ENCODE peak calls at places on chromosomes 13 and 19, in four cellular contexts. D is left lung, E is H7, Z is GM12878. O is an unnamed sample.
A peak's percentile ranks its signal among the peaks of the same experiment; 100 is the strongest.

GRCh38 chr13:100409132-100409531 is 179.5 kb downstream of the GGACT start:
- DNase-seq in E (no peak), D (no peak), Z (no peak), O (no peak)

GRCh38 chr13:23750383-23751121 is 138.6 kb downstream of the MIPEP start:
- DNase-seq in E (no peak), Z (no peak), D (no peak), O (no peak)

GRCh38 chr19:29212614-29213573 is at the start of gene UQCRFS1:
- DNase-seq in D (peak; percentile 94), E (peak; percentile 95), Z (peak; percentile 77), O (peak; percentile 98)

GRCh38 chr13:33953203-33953602 is 135.3 kb downstream of the RFC3 start:
- DNase-seq in Z (no peak), E (no peak), D (no peak), O (no peak)

GRCh38 chr13:110600980-110601379 is 14.4 kb upstream of the NAXD start:
- DNase-seq in E (no peak), Z (no peak), D (no peak), O (no peak)

GRCh38 chr19:11496391-11497163 is 9.1 kb downstream of the ZNF653 start:
- DNase-seq in D (peak; percentile 52), E (peak; percentile 95), Z (no peak), O (peak; percentile 89)

GRCh38 chr13:84844473-84844872 is 954.7 kb downstream of the SLITRK6 start:
- DNase-seq in Z (no peak), D (no peak), E (no peak), O (no peak)

GRCh38 chr19:4189641-4190040 is 7.2 kb downstream of the ANKRD24 start:
- DNase-seq in Z (no peak), D (no peak), E (no peak), O (no peak)

GRCh38 chr13:85910962-85911361 is 111.7 kb upstream of the SLITRK6 start:
- DNase-seq in E (no peak), Z (no peak), D (no peak), O (no peak)

GRCh38 chr13:110893571-110893970 is 21.3 kb downstream of the ANKRD10 start:
- DNase-seq in E (no peak), D (no peak), Z (no peak), O (no peak)

GRCh38 chr13:23460309-23460708 is 26.8 kb upstream of the SACS start:
- DNase-seq in Z (peak; percentile 71), E (no peak), D (no peak), O (no peak)

O was measured in iPS-NIHi11.